ENCODE peak calls at places on chromosomes 16 and 17, in six cellular contexts. R, F, Y, N, T and O are unnamed samples.

GRCh38 chr16:20301840-20302239 is 25.5 kb downstream of the GP2 start:
- DNase-seq in R (no peak), F (no peak), Y (no peak), N (no peak), T (no peak), O (no peak)

GRCh38 chr16:57807252-57807967 is 5.1 kb upstream of the KIFC3 start:
- DNase-seq in R (peak), F (no peak), Y (no peak), N (no peak), T (no peak), O (no peak)

GRCh38 chr17:37050905-37051304 is 102.2 kb downstream of the AATF start:
- DNase-seq in R (no peak), F (peak), Y (no peak), N (no peak), T (peak), O (no peak)

GRCh38 chr17:55341432-55341831 is 76.7 kb downstream of the HLF start:
- DNase-seq in R (no peak), F (peak), Y (no peak), N (no peak), T (no peak), O (no peak)

GRCh38 chr16:80369559-80369958 is 171.2 kb upstream of the DYNLRB2 start:
- DNase-seq in R (peak), F (peak), Y (peak), N (peak), T (peak), O (peak)

GRCh38 chr17:64262422-64263260 is at the start of gene TEX2:
- DNase-seq in R (peak), F (no peak), Y (no peak), N (peak), T (peak), O (no peak)

GRCh38 chr17:78787444-78787843 is 5.4 kb upstream of the CYTH1 start:
- DNase-seq in R (no peak), F (no peak), Y (no peak), N (no peak), T (peak), O (no peak)

GRCh38 chr16:70800306-70800705 is 652 bp downstream of the VAC14 start:
- DNase-seq in R (no peak), F (no peak), Y (no peak), N (no peak), T (no peak), O (no peak)

GRCh38 chr16:17162560-17162959 is 308.2 kb downstream of the XYLT1 start:
- DNase-seq in R (no peak), F (no peak), Y (no peak), N (no peak), T (peak), O (no peak)

GRCh38 chr17:51164911-51165679 is 1.1 kb upstream of the NME2 start:
- DNase-seq in R (no peak), F (no peak), Y (no peak), N (peak), T (no peak), O (no peak)
- H2AFZ ChIP-seq in R (no peak), F (peak), Y (no peak), N (no peak), T (peak), O (no peak)

GRCh38 chr16:5024632-5025031 is 9.1 kb downstream of the NAGPA start:
- DNase-seq in R (no peak), F (no peak), Y (no peak), N (no peak), T (peak), O (no peak)

GRCh38 chr16:5025171-5025632 is 8.5 kb downstream of the NAGPA start:
- DNase-seq in R (no peak), F (no peak), Y (peak), N (peak), T (no peak), O (peak)

GRCh38 chr16:5027086-5027485 is 6.6 kb downstream of the NAGPA start:
- DNase-seq in R (no peak), F (no peak), Y (no peak), N (no peak), T (no peak), O (no peak)

GRCh38 chr16:5027575-5028235 is 6.0 kb downstream of the NAGPA start:
- DNase-seq in R (no peak), F (no peak), Y (no peak), N (no peak), T (no peak), O (no peak)

DNA sequence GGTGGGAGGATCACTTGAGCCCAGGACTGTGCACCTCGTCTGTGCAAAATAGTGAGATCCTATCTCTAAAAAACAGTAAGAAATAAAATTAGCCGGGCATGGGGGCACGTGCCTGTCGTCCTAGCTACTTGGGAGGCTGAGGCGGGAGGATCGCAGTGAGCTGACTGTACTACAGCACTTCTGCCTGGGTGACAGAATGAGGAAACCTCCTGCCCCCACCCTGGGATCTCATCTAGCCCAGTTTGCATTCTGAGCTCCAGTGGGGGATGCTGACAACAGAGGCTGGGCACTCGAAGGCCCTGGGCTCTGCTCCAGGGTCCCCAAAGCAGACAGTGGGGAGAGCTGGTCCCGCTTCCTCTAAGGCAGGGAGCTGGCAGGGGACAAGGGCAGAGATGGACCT is 7.1 kb downstream of the NAGPA start:
- DNase-seq in R (no peak), F (no peak), Y (no peak), N (no peak), T (no peak), O (no peak)
- H3K4ac ChIP-seq in R (no peak), F (no peak), Y (no peak), N (no peak), T (no peak), O (no peak)

GRCh38 chr17:16377804-16378400 is 3.0 kb upstream of the UBB start:
- DNase-seq in R (no peak), F (peak), Y (no peak), N (no peak), T (no peak), O (no peak)
- H2AFZ ChIP-seq in R (no peak), F (no peak), Y (no peak), N (no peak), T (no peak), O (no peak)

DNA sequence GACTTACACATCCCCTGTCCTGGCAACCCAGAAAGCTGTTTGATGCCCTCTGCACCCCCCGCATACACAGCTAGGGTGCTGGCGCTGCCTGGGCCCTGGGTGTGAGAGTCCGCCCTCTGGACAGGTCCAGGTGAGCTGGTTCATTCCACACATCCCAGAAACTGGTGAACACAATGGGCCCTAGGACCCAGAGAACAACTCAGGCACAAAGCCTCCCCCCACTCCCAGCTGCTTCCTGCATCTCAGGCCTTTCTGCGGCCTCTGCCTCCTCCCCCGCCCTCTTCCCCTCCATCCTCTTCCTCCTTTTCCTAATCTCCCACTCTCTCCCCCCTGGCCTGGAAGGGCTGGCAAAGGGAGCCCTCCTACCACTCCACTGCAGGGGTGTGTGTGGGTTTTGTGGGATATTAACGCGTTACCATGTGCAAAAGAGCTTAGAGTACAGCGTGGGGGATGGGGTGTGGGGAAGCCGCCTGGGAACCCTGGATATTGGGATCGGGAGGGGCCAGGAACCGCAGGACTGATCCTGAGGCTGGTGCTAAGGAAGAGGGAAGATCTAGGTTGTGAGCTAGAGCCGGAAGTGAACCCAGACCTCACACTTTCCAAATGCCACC is 1.6 kb upstream of the PPP1R9B start:
- DNase-seq in R (peak), F (peak), Y (no peak), N (peak), T (peak), O (peak)
- H3K4ac ChIP-seq in R (peak), F (peak), Y (peak), N (no peak), T (peak), O (no peak)

DNA sequence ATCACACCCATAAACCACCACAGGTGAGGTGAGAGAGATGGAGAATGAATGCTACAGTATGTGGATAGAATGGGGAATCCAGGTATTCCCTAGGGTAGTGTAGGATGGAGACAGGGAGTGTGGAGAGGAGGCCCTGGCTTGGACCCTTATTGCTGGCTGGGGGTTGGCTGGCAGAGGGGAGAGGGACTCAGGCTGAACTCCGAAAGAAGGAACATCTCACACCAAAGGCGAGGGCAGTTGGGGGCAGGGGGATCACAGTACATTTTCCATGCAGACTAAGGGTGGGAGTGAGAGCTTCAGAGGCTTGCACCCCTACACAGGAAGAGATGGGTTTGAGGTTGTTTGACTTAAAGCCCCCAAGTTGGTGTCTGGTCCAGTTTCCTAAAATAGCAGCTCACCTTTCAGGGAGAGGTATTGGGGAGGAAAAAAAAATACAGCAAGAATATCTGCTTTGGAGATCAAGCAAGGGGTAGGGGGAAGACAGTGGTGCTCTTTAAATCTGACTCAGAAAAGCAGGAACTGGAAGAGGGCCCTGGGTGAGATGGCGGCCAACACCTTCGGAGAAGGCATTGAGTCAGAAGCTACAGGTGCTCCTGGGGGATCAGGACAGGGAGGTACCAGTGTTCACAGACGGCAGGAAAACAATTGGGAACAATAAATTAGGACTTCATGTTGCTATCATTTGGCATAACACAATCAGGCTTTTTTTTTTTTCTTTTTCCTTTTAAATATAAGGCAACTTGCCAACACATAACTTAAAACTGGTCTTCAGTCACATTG is 12.4 kb downstream of the TRAF4 start:
- DNase-seq in R (no peak), F (no peak), Y (no peak), N (no peak), T (no peak), O (no peak)
- H2AFZ ChIP-seq in R (no peak), F (no peak), Y (no peak), N (no peak), T (no peak), O (no peak)

DNA sequence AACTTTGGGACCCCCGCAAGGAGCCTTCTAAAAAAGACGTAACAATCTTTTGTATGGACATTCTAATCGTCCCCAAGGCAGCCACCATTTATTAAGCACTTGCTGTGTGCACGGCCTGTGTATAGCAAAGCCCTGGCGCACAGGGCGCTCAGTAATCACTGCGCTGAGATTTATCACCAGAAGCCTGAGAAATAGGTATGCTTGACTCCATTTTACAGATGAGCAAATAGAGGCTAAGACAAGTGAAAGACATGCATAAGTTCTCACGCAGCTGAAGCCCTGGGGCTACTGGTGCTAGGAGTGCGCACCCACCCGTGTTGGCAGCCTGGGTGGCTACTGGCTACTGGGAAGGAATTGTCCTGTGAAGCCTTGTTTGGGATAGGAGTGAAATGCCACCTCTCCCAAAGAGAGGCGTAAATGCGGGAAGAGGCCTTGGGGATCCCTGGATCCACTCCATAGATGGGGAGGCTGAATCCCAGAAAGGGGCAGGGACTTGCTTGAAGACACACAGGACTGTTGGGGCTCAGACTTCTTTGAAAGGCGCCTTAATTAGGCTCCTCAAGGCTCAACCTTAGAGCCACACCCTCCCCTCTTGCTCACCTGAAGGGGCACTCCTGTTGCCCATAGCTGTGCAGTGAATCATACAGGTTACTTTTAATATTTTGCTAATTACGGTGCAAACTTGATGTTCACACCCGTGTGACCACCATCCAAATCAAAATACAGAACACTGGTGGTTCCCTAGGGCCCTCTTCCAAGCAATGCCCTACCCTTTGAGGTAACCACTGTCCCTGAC is 634 bp upstream of the NATD1 start:
- DNase-seq in R (no peak), F (no peak), Y (no peak), N (no peak), T (peak), O (no peak)
- H3K4ac ChIP-seq in R (no peak), F (peak), Y (no peak), N (no peak), T (peak), O (no peak)

GRCh38 chr16:50185005-50185505 is 31.9 kb downstream of the TENT4B start:
- DNase-seq in R (no peak), F (peak), Y (no peak), N (no peak), T (peak), O (no peak)

GRCh38 chr16:50188619-50189136 is 35.6 kb downstream of the TENT4B start:
- DNase-seq in R (no peak), F (no peak), Y (no peak), N (no peak), T (peak), O (no peak)

GRCh38 chr16:50195276-50195675 is 42.2 kb downstream of the TENT4B start:
- DNase-seq in R (peak), F (peak), Y (no peak), N (no peak), T (peak), O (no peak)

GRCh38 chr16:50193594-50193993 is 40.5 kb downstream of the TENT4B start:
- DNase-seq in R (peak), F (peak), Y (no peak), N (no peak), T (peak), O (no peak)

DNA sequence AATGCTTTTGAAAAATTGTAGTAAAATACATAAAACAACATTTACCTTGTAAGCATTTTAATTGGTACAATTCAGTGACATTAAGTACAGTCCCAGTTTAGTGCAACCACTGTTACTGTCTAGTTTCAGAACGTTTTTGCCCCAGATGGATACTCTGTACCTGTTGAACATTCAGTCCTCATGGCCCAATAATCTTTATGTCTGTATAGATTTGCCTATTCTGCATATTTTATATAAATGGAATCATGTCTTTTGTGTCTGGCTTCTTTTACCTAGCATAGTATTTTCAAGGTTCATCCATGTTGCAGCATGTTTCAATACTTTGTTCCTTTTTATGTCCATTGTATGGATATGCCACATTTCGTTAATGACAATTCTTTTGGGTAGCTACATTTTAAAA is 37.2 kb downstream of the TENT4B start:
- DNase-seq in R (no peak), F (no peak), Y (no peak), N (no peak), T (no peak), O (no peak)
- H2AFZ ChIP-seq in R (no peak), F (no peak), Y (no peak), N (no peak), T (no peak), O (no peak)

DNA sequence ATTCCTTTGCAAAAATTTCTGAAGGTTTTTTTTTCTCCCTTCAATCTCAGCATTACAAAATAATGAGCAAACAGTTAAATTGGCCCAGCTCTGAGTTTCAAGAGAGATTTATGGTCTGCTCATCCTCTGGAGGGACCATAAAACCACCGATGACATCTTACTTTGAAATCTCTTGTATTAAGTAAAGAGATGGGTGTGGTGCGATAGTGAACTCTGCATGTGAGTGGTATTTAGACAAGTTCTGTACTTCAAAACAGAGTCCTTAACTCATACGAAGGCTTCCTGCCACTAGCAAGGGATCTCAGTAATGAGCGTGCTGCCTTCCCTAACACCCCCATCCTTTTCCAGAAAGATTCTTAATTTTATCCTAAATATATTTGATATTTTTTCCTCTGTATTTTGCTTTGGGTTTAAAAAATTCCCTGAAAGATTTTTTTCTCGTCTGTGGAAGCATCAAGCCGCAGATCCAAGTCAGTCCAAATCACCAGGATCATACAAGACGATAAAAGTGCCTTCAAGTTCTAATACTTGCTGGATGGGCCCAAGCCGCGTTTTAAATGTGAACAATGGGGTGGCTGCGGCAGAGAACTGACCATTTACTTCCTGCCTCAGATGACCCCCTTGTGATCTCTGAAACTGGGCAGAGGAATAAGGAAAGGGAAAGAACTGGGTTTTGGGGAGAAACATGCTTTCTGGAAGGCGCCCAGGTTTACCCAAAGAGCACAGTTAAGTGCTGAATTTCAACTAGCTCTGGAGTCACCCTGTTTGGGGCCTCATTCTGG is 1.9 kb downstream of the FAM20A start:
- DNase-seq in R (peak), F (no peak), Y (no peak), N (no peak), T (no peak), O (no peak)
- H3K4ac ChIP-seq in R (no peak), F (no peak), Y (no peak), N (no peak), T (peak), O (no peak)

GRCh38 chr16:85610446-85611204 is 2.5 kb upstream of the GSE1 start:
- DNase-seq in R (peak), F (peak), Y (peak), N (peak), T (peak), O (peak)

GRCh38 chr16:85611205-85611454 is 2.0 kb upstream of the GSE1 start:
- DNase-seq in R (peak), F (no peak), Y (no peak), N (no peak), T (no peak), O (no peak)

GRCh38 chr16:85608887-85609286 is 4.2 kb upstream of the GSE1 start:
- DNase-seq in R (no peak), F (no peak), Y (no peak), N (no peak), T (no peak), O (no peak)

GRCh38 chr16:85609539-85609938 is 3.6 kb upstream of the GSE1 start:
- DNase-seq in R (no peak), F (no peak), Y (no peak), N (no peak), T (no peak), O (no peak)

GRCh38 chr16:85610059-85610445 is 3.1 kb upstream of the GSE1 start:
- DNase-seq in R (no peak), F (no peak), Y (no peak), N (no peak), T (no peak), O (no peak)
- H2AFZ ChIP-seq in R (no peak), F (peak), Y (no peak), N (no peak), T (no peak), O (no peak)